ENCODE peak calls at places on chromosomes 1 and 21, in seven cellular contexts. One of them, this sample, is unnamed.

GRCh38 chr1:227745568-227745967 is 10.3 kb downstream of the SNAP47 start:
- DNase-seq in SK-N-SH: no peak
- DNase-seq in Panc1: no peak
- DNase-seq in H1: no peak
- DNase-seq in K562: no peak
- DNase-seq in HepG2: no peak
- DNase-seq in GM12878: no peak
- DNase-seq in this sample: no peak

GRCh38 chr1:114457675-114458074 is 53.3 kb downstream of the TRIM33 start:
- DNase-seq in SK-N-SH: no peak
- DNase-seq in Panc1: no peak
- DNase-seq in H1: no peak
- DNase-seq in K562: no peak
- DNase-seq in HepG2: peak
- DNase-seq in GM12878: no peak
- DNase-seq in this sample: no peak

GRCh38 chr1:34500451-34500850 is 254.4 kb upstream of the GJB5 start:
- DNase-seq in SK-N-SH: no peak
- DNase-seq in Panc1: no peak
- DNase-seq in H1: peak
- DNase-seq in K562: no peak
- DNase-seq in HepG2: no peak
- DNase-seq in GM12878: no peak
- DNase-seq in this sample: no peak

GRCh38 chr1:225137981-225138380 is 208.5 kb downstream of the DNAH14 start:
- DNase-seq in SK-N-SH: no peak
- DNase-seq in Panc1: no peak
- DNase-seq in H1: no peak
- DNase-seq in K562: no peak
- DNase-seq in HepG2: no peak
- DNase-seq in GM12878: no peak
- DNase-seq in this sample: no peak

GRCh38 chr1:220281159-220281574 is 8.9 kb upstream of the RAB3GAP2 start:
- DNase-seq in SK-N-SH: peak
- DNase-seq in Panc1: no peak
- DNase-seq in H1: no peak
- DNase-seq in K562: no peak
- DNase-seq in HepG2: no peak
- DNase-seq in GM12878: no peak
- DNase-seq in this sample: peak

GRCh38 chr1:19310061-19310460 is 1.9 kb downstream of the AKR7A2 start:
- DNase-seq in SK-N-SH: no peak
- DNase-seq in Panc1: no peak
- DNase-seq in H1: no peak
- DNase-seq in K562: no peak
- DNase-seq in HepG2: no peak
- DNase-seq in GM12878: no peak
- DNase-seq in this sample: no peak

GRCh38 chr1:12191242-12192032 is 24.6 kb downstream of the TNFRSF1B start:
- DNase-seq in SK-N-SH: no peak
- DNase-seq in Panc1: no peak
- DNase-seq in H1: no peak
- DNase-seq in K562: no peak
- DNase-seq in HepG2: no peak
- DNase-seq in GM12878: no peak
- DNase-seq in this sample: no peak

GRCh38 chr1:74611887-74612286 is 61.7 kb downstream of the ERICH3 start:
- DNase-seq in SK-N-SH: peak
- DNase-seq in Panc1: no peak
- DNase-seq in H1: no peak
- DNase-seq in K562: no peak
- DNase-seq in HepG2: no peak
- DNase-seq in GM12878: no peak
- DNase-seq in this sample: no peak

GRCh38 chr21:31911138-31911907 is 38.5 kb downstream of the HUNK start:
- DNase-seq in SK-N-SH: no peak
- DNase-seq in Panc1: no peak
- DNase-seq in H1: no peak
- DNase-seq in K562: no peak
- DNase-seq in HepG2: no peak
- DNase-seq in GM12878: no peak
- DNase-seq in this sample: no peak

GRCh38 chr1:10280442-10281350 is 70.3 kb downstream of the KIF1B start:
- DNase-seq in SK-N-SH: no peak
- DNase-seq in Panc1: no peak
- DNase-seq in H1: no peak
- DNase-seq in K562: no peak
- DNase-seq in HepG2: no peak
- DNase-seq in GM12878: no peak
- DNase-seq in this sample: no peak

GRCh38 chr1:27634166-27634981 is 611 bp downstream of the FGR start:
- DNase-seq in SK-N-SH: peak
- DNase-seq in Panc1: no peak
- DNase-seq in H1: peak
- DNase-seq in K562: peak
- DNase-seq in HepG2: no peak
- DNase-seq in GM12878: no peak
- DNase-seq in this sample: no peak

GRCh38 chr1:196535727-196536126 is 72.5 kb downstream of the KCNT2 start:
- DNase-seq in SK-N-SH: no peak
- DNase-seq in Panc1: no peak
- DNase-seq in H1: no peak
- DNase-seq in K562: no peak
- DNase-seq in HepG2: no peak
- DNase-seq in GM12878: no peak
- DNase-seq in this sample: peak

GRCh38 chr1:52571783-52572182 is 18.9 kb upstream of the TUT4 start:
- DNase-seq in SK-N-SH: no peak
- DNase-seq in Panc1: no peak
- DNase-seq in H1: no peak
- DNase-seq in K562: peak
- DNase-seq in HepG2: peak
- DNase-seq in GM12878: no peak
- DNase-seq in this sample: no peak

GRCh38 chr1:149937779-149938178 is 1.1 kb upstream of the MTMR11 start:
- DNase-seq in SK-N-SH: no peak
- DNase-seq in Panc1: no peak
- DNase-seq in H1: no peak
- DNase-seq in K562: no peak
- DNase-seq in HepG2: no peak
- DNase-seq in GM12878: no peak
- DNase-seq in this sample: no peak

GRCh38 chr1:53062731-53063591 is 948 bp downstream of the PODN start:
- DNase-seq in SK-N-SH: peak
- DNase-seq in Panc1: no peak
- DNase-seq in H1: peak
- DNase-seq in K562: no peak
- DNase-seq in HepG2: no peak
- DNase-seq in GM12878: no peak
- DNase-seq in this sample: no peak

GRCh38 chr1:20093303-20093702 is 23.3 kb downstream of the PLA2G5 start:
- DNase-seq in SK-N-SH: no peak
- DNase-seq in Panc1: no peak
- DNase-seq in H1: no peak
- DNase-seq in K562: no peak
- DNase-seq in HepG2: no peak
- DNase-seq in GM12878: no peak
- DNase-seq in this sample: no peak

GRCh38 chr1:95028954-95029353 is 43.8 kb downstream of the ALG14 start:
- DNase-seq in SK-N-SH: no peak
- DNase-seq in Panc1: no peak
- DNase-seq in H1: no peak
- DNase-seq in K562: no peak
- DNase-seq in HepG2: no peak
- DNase-seq in GM12878: no peak
- DNase-seq in this sample: no peak

DNA sequence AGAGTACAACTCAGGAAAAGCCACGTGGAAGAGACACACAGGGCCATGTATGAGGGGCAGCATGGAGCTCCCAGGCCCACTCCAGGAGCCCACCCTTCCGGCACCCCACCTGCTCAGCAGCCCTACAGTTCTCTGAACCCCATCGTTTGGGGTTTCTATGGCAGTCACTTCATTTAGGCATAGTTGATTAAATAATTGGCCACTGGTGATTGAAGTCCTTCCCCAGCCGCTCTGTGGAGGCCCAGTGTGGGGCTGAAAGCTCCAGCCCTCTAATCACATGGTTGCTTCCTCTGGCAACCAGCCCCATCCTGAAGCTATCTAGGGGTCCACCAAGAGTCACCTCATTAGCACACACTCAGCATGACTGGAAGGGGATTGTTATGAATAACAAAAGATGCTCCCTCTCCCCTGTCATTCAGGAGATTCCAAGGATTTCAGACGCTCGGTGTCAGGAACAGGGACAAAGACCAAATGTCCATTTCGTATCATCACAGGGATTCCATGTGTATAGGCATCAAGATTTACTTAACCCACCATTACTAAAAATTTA is 12.2 kb upstream of the S100A7A start:
- DNase-seq in SK-N-SH: no peak
- DNase-seq in Panc1: no peak
- DNase-seq in H1: peak
- DNase-seq in K562: no peak
- DNase-seq in HepG2: no peak
- DNase-seq in GM12878: no peak
- DNase-seq in this sample: no peak
- TF ChIP-seq SIN3A in SK-N-SH: no peak
- TF ChIP-seq SIN3A in Panc1: no peak
- TF ChIP-seq SIN3A in H1: no peak
- TF ChIP-seq SIN3A in K562: no peak
- TF ChIP-seq SIN3A in HepG2: no peak
- TF ChIP-seq SIN3A in GM12878: no peak
- TF ChIP-seq SIN3A in this sample: no peak

GRCh38 chr1:202018226-202018475 is 7.8 kb downstream of the ELF3 start:
- DNase-seq in SK-N-SH: no peak
- DNase-seq in Panc1: no peak
- DNase-seq in H1: no peak
- DNase-seq in K562: no peak
- DNase-seq in HepG2: no peak
- DNase-seq in GM12878: no peak
- DNase-seq in this sample: no peak

GRCh38 chr1:202016022-202016624 is 5.7 kb downstream of the ELF3 start:
- DNase-seq in SK-N-SH: no peak
- DNase-seq in Panc1: no peak
- DNase-seq in H1: no peak
- DNase-seq in K562: no peak
- DNase-seq in HepG2: no peak
- DNase-seq in GM12878: no peak
- DNase-seq in this sample: no peak

GRCh38 chr1:202017385-202018225 is 7.2 kb downstream of the ELF3 start:
- DNase-seq in SK-N-SH: no peak
- DNase-seq in Panc1: no peak
- DNase-seq in H1: no peak
- DNase-seq in K562: peak
- DNase-seq in HepG2: no peak
- DNase-seq in GM12878: no peak
- DNase-seq in this sample: peak

GRCh38 chr1:202015677-202015952 is 5.2 kb downstream of the ELF3 start:
- DNase-seq in SK-N-SH: no peak
- DNase-seq in Panc1: no peak
- DNase-seq in H1: no peak
- DNase-seq in K562: no peak
- DNase-seq in HepG2: no peak
- DNase-seq in GM12878: no peak
- DNase-seq in this sample: no peak

DNA sequence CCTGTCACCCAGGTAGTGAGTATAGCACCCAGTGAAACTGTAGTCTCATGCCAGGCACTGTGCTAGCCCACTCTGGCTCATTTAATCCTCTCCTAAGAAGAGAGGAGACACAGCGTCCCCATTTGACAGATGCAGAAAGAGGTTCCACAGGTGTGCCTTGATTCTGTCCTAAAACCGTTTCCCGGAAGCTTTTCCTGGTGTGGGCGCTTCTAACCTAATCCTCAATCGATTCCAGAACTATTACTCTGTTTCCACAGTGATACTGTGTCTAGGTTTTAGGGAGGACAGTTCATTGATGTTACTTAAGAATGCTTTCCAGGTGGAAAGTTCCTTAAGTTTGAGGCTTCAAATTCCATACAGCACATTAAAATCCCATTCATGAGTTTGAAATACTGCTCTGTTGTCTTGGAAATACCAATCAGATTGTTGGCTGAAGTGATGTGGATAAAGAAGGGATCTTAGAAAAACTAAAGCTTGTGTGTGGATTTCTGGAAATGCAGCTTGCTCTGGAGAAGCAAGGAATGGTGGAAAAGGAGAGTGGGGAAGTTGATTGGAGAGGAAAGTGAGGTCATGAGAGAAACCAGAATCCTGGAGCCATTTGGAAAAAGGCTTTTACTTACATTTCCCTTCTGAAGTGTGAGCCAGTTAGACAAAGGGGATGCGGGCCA is 6.5 kb downstream of the ELF3 start:
- DNase-seq in SK-N-SH: no peak
- DNase-seq in Panc1: no peak
- DNase-seq in H1: no peak
- DNase-seq in K562: no peak
- DNase-seq in HepG2: no peak
- DNase-seq in GM12878: no peak
- DNase-seq in this sample: no peak
- TF ChIP-seq POLR2AphosphoS5 in SK-N-SH: no peak
- TF ChIP-seq POLR2AphosphoS5 in Panc1: no peak
- TF ChIP-seq POLR2AphosphoS5 in H1: no peak
- TF ChIP-seq POLR2AphosphoS5 in K562: no peak
- TF ChIP-seq POLR2AphosphoS5 in HepG2: no peak
- TF ChIP-seq POLR2AphosphoS5 in GM12878: no peak
- TF ChIP-seq POLR2AphosphoS5 in this sample: no peak

DNA sequence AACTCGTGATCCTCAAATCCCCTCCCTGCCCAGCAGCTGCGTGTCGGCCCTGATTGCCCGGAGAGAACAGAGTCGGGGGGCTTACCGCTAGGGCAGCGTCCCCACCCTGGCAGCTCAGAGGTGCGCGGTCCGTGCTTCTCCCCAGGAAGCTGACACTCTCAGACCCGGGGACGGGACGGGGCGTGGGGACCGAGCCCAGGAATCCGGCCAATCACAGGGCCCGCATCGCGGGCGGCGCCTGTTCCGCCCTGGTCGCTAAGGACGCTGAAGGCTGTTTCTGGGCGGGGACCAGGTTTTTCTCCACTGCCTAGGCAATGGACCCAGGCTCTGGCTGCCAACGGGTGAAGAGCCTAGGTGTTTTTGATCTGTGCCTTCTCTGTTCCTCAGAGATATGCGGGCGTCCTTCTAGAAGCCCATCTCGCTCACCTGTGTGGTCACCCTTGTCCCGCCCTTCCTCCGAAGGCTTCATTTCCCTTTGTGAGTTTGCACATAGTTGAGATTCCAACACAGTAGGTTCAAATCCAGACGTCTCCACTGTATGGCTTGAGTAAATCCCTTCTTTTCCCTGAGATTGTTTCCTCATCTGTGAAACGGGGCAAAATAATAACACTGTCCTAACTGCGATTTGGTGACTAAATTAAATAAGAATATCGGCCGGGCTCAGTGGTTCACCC is at the start of gene C1orf87:
- DNase-seq in SK-N-SH: no peak
- DNase-seq in Panc1: no peak
- DNase-seq in H1: peak
- DNase-seq in K562: peak
- DNase-seq in HepG2: no peak
- DNase-seq in GM12878: no peak
- DNase-seq in this sample: no peak
- H3K4me3 ChIP-seq in SK-N-SH: no peak
- H3K4me3 ChIP-seq in Panc1: no peak
- H3K4me3 ChIP-seq in H1: peak
- H3K4me3 ChIP-seq in K562: no peak
- H3K4me3 ChIP-seq in HepG2: no peak
- H3K4me3 ChIP-seq in GM12878: no peak
- H3K4me3 ChIP-seq in this sample: peak

GRCh38 chr1:118210723-118211110 is 25.7 kb upstream of the SPAG17 start:
- DNase-seq in SK-N-SH: no peak
- DNase-seq in Panc1: no peak
- DNase-seq in H1: no peak
- DNase-seq in K562: no peak
- DNase-seq in HepG2: no peak
- DNase-seq in GM12878: no peak
- DNase-seq in this sample: no peak
- TF ChIP-seq SIN3A in SK-N-SH: no peak
- TF ChIP-seq SIN3A in Panc1: no peak
- TF ChIP-seq SIN3A in H1: no peak
- TF ChIP-seq SIN3A in K562: no peak
- TF ChIP-seq SIN3A in HepG2: no peak
- TF ChIP-seq SIN3A in GM12878: no peak
- TF ChIP-seq SIN3A in this sample: no peak